ENCODE peak calls at places on chromosome 12, in five cellular contexts. B is GM12878, A is HepG2, E is K562, W is SK-N-SH. N is an unnamed sample.

GRCh38 chr12:1820191-1820599 is at the start of gene LRTM2:
- DNase-seq in B (no peak), A (no peak), E (no peak), W (peak; percentile 72), N (no peak)

GRCh38 chr12:109995366-109995702 is 834 bp downstream of the GIT2 start:
- DNase-seq in B (no peak), A (no peak), E (no peak), W (no peak), N (no peak)

GRCh38 chr12:64551676-64552075 is 58.6 kb upstream of the RASSF3 start:
- DNase-seq in B (no peak), A (no peak), E (no peak), W (no peak), N (no peak)

GRCh38 chr12:107873223-107873622 is 98.7 kb downstream of the ASCL4 start:
- DNase-seq in B (no peak), A (no peak), E (no peak), W (no peak), N (no peak)

GRCh38 chr12:9943244-9943643 is 11.1 kb upstream of the CLEC2A start:
- DNase-seq in B (no peak), A (no peak), E (no peak), W (no peak), N (no peak)

GRCh38 chr12:11022520-11022919 is at the start of gene TAS2R19:
- DNase-seq in B (no peak), A (no peak), E (no peak), W (no peak), N (no peak)

GRCh38 chr12:52581481-52581880 is 7.8 kb upstream of the KRT74 start:
- DNase-seq in B (no peak), A (no peak), E (no peak), W (no peak), N (no peak)

GRCh38 chr12:115303751-115304309 is 619.9 kb upstream of the TBX3 start:
- DNase-seq in B (no peak), A (no peak), E (no peak), W (no peak), N (no peak)

GRCh38 chr12:17928708-17929366 is 161.2 kb downstream of the RERGL start:
- DNase-seq in B (no peak), A (peak; percentile 57), E (no peak), W (no peak), N (peak; percentile 15)

DNA sequence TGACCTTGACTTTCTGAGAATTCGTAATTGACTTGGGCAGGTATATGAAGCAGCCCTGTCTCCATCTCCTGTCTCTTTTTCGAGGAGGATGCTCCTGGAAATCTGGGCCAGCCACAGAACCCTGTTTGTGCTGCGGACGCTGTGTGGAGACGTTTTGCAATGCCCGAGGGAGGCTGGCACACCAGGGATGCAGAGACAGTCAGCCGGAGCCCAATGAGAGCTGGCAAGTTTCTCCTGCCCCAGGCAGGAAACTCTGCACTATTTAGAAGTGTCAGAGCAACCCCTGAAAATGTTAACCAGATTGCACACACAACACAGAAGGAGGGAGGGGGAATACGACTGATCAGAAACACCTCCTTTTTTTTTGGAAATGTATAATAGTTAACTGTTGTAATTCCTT is 103.2 kb upstream of the DYRK2 start:
- DNase-seq in B (no peak), A (no peak), E (no peak), W (peak; percentile 43), N (no peak)
- H3K4me3 ChIP-seq in B (no peak overlapping the region), A (no peak overlapping the region), E (no peak overlapping the region), W (no peak overlapping the region), N (no peak overlapping the region)

DNA sequence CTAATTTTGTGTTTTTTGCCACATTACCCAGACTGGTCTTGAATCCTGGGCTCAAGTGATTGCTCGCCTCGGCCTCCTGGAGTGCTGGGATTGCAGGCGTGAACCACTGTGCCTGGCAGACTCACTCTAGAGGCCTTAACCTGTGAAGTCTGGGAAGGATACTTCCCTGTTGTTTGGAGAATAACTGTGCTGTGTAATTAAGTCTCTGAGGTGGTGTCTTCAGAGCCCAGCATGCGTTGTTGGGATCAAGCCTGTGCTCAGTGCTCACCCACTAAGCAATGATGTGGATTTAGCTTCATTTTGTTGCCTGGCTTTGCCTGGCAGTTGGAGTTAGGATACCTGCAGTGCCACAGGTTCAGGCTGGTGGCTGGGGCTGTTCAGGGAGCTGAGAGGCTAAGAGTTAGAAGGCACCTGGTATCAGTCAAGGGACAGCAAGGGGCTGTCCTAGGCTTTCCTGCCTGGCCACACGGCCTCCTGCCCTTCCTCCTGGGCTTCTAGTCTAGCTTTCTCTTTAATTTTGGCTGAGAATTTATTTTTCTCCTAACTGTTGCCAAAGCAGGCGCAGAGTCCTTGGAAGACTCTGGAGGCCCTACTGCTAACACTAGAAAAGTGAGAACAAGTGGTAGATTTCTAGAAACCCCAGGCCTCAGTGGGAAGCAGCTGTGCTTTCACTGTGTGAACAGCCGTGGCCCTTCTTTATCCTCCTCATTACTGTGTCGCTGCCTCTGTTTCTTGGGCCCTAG is 38.5 kb downstream of the EP400 start:
- DNase-seq in B (no peak), A (no peak), E (no peak), W (no peak), N (no peak)
- H3K4me1 ChIP-seq in B (no peaks in the 10 kb centered on the region), A (no peaks in the 10 kb centered on the region), E (peaks cover 4% of the 10 kb centered on the region), W (no peaks in the 10 kb centered on the region), N (peaks cover 11% of the 10 kb centered on the region)

DNA sequence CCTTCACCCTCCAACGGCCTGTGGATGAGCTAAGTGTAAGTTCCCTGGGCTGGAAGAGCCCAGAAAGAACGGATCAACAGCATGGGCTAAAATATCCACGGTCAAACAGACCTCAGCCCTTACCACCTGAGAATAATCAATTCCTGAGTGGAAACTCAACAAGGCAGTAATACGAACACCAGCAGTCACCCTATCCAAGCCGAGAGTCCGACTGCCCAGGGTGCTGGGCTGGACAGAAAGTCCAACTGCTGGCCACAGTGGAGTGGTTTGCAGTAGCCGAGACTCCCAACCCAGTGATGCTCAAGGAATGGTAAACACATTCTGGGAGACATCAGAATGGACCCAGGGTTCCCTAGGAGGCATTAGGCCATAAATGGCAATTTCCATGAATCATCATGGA is 36.8 kb downstream of the ANO2 start:
- DNase-seq in B (no peak), A (no peak), E (no peak), W (no peak), N (no peak)
- TF ChIP-seq YY1 in B (no peak), A (no peak), E (no peak), W (no peak), N (no peak)

GRCh38 chr12:2958432-2959193 is 584 bp upstream of the TEAD4 start:
- DNase-seq in B (no peak), A (peak; percentile 69), E (peak; percentile 90), W (peak; percentile 89), N (peak; percentile 61)
- H3K4me3 ChIP-seq in B (no peak overlapping the region), A (peak overlapping the region; percentile 58), E (peak overlapping the region; percentile 65), W (peak overlapping the region; percentile 66), N (peak overlapping the region; percentile 49)

DNA sequence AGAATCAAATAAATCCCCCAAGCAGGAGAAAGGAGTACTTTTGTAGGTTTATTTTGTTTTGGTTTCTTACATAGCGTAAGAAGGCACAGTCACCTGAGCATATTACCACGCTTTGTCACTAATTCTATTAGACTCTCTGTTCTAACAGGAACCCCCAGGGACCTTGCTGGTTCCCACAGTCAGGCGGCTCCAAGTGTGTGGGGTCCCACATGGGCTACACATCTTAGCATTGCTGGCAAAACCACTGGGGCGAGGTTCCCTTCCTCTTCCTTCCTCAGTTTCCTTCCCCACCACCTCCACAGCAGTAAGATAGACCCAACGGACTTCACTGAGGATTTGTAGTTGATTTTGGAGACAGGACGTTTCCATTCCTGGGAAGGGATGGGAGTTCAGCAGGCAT is 49.1 kb downstream of the TMEM132C start:
- DNase-seq in B (no peak), A (no peak), E (no peak), W (no peak), N (no peak)
- H3K4me1 ChIP-seq in B (no peaks in the 10 kb centered on the region), A (no peaks in the 10 kb centered on the region), E (peaks cover 3% of the 10 kb centered on the region), W (no peaks in the 10 kb centered on the region), N (peaks cover 12% of the 10 kb centered on the region)

GRCh38 chr12:54611715-54612116 is 23.0 kb downstream of the LACRT start:
- DNase-seq in B (no peak), A (no peak), E (no peak), W (no peak), N (no peak)
- TF ChIP-seq YY1 in B (no peak), A (no peak), E (no peak), W (no peak), N (no peak)